ENCODE peak calls at places on chromosomes 6 and 20, in seven cellular contexts. Z is HepG2, G is SK-N-SH, M is GM12891, Q is H1, B is K562, P is GM12878. R is an unnamed sample.
A peak's percentile ranks its signal among the peaks of the same experiment; 100 is the strongest.

GRCh38 chr6:131823276-131823902 is 15.6 kb downstream of the ENPP1 start:
- DNase-seq in M (no peak), Q (no peak), P (no peak), G (no peak), Z (peak; percentile 79), B (no peak), R (no peak)

GRCh38 chr6:145823322-145823944 is 8.8 kb upstream of the FBXO30 start:
- DNase-seq in Z (no peak), P (no peak), B (no peak), Q (no peak), M (no peak), G (no peak), R (no peak)

GRCh38 chr6:167225903-167226508 is 65.1 kb upstream of the UNC93A start:
- DNase-seq in P (no peak), M (no peak), Z (no peak), Q (no peak), G (no peak), B (no peak), R (no peak)

GRCh38 chr20:38836991-38837390 is 31.5 kb downstream of the PPP1R16B start:
- DNase-seq in G (no peak), M (peak; percentile 44), Z (no peak), Q (no peak), P (no peak), B (no peak), R (no peak)

GRCh38 chr6:14734416-14735340 is 511.2 kb upstream of the JARID2 start:
- DNase-seq in B (peak; percentile 95), P (peak; percentile 88), G (no peak), Q (no peak), Z (no peak), M (no peak), R (no peak)

GRCh38 chr20:45372646-45373352 is 5.3 kb downstream of the TP53TG5 start:
- DNase-seq in P (no peak), Z (no peak), G (no peak), M (no peak), B (no peak), Q (no peak), R (no peak)

GRCh38 chr6:120871416-120872261 is 462.6 kb downstream of the TBC1D32 start:
- DNase-seq in Q (no peak), Z (no peak), G (peak; percentile 27), B (no peak), P (no peak), M (no peak), R (no peak)

GRCh38 chr6:7033202-7033601 is 74.6 kb upstream of the RREB1 start:
- DNase-seq in G (no peak), B (no peak), P (no peak), Q (no peak), Z (no peak), M (no peak), R (no peak)

GRCh38 chr20:58839991-58840747 is 10.5 kb downstream of the GNAS-AS1 start:
- DNase-seq in Z (no peak), M (no peak), Q (no peak), P (no peak), G (no peak), B (no peak), R (no peak)

GRCh38 chr6:27966044-27966443 is 9.0 kb downstream of the OR2B6 start:
- DNase-seq in G (no peak), M (no peak), Q (no peak), P (no peak), B (no peak), Z (no peak), R (no peak)
- TF ChIP-seq TAF1 in G (no peak), M (no peak), Q (no peak), P (no peak), B (no peak), Z (no peak), R (no peak)

GRCh38 chr20:63577317-63577894 is 3.4 kb upstream of the HELZ2 start:
- DNase-seq in Z (no peak), G (peak; percentile 87), P (no peak), Q (no peak), M (no peak), B (no peak), R (no peak)
- TF ChIP-seq TAF1 in Z (no peak), G (no peak), P (no peak), Q (no peak), M (no peak), B (no peak), R (no peak)

DNA sequence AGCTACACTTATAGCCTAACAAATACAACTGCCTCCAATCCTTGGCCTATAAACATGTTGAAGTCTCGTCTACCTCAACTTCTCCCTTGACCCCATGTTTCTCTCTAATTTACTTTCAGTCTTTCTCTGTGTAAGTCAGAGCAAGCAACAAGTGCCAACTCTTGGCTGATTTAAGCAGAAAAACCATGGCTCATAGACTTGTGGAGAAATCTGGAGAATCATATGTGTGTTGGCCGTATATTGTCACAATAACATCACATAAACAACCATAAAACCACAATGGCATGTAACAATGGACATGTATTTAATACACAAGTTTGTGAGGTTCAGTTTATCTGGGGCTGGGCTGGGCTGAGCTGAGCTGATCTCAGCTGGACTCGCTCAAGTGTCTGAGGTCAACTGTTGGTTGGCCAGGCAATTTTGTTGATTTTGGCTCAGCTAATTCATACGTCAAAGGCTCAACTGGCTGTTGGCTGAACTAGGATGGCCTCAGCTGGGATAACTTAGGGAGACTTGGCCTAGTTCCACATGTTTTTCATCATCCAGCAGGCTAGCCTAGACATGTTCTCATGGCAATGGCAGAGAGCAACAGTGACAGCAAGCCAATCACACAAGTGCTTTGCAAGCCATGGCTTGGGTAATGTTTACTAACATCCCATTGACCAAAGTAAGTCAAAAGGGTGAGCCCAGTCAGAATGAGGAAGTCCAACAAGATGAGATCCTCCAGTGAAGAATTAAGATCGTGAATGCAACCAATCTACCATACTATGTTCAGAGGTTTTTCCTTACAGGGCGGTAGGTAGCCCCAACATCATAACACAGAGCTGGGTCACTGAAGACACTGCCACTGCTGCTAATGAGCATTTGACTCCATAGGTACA is 12.9 kb upstream of the TBC1D22B start:
- DNase-seq in G (no peak), Z (peak; percentile 97), Q (no peak), M (no peak), B (peak; percentile 76), P (no peak), R (no peak)
- TF ChIP-seq TAF1 in G (no peak), Z (peak; percentile 50), Q (no peak), M (no peak), B (no peak), P (no peak), R (no peak)

GRCh38 chr20:10239954-10240353 is 21.3 kb downstream of the SNAP25 start:
- DNase-seq in B (peak; percentile 4), Q (no peak), M (no peak), G (no peak), Z (peak; percentile 58), P (no peak), R (no peak)
- TF ChIP-seq TAF1 in B (no peak), Q (no peak), M (no peak), G (no peak), Z (no peak), P (no peak), R (no peak)

GRCh38 chr6:169273511-169273910 is 19.9 kb upstream of the THBS2 start:
- DNase-seq in Q (no peak), M (no peak), G (no peak), P (no peak), Z (no peak), B (no peak), R (no peak)

GRCh38 chr6:169269180-169270076 is 15.8 kb upstream of the THBS2 start:
- DNase-seq in Z (no peak), M (no peak), G (no peak), B (no peak), P (no peak), Q (no peak), R (no peak)

GRCh38 chr6:169266746-169267629 is 13.3 kb upstream of the THBS2 start:
- DNase-seq in Q (no peak), G (no peak), P (no peak), B (no peak), M (no peak), Z (no peak), R (no peak)

GRCh38 chr6:169274761-169275160 is 21.1 kb upstream of the THBS2 start:
- DNase-seq in Z (no peak), G (no peak), Q (no peak), P (no peak), B (no peak), M (no peak), R (no peak)

GRCh38 chr6:169271158-169271936 is 17.7 kb upstream of the THBS2 start:
- DNase-seq in B (no peak), M (no peak), Z (no peak), Q (no peak), P (no peak), G (no peak), R (no peak)
- TF ChIP-seq TAF1 in B (no peak), M (no peak), Z (no peak), Q (no peak), P (no peak), G (no peak), R (no peak)

GRCh38 chr6:44621846-44622245 is 234.3 kb downstream of the CDC5L start:
- DNase-seq in P (no peak), B (no peak), M (no peak), G (no peak), Z (no peak), Q (no peak), R (no peak)
- TF ChIP-seq TAF1 in P (no peak), B (no peak), M (no peak), G (no peak), Z (no peak), Q (no peak), R (no peak)

DNA sequence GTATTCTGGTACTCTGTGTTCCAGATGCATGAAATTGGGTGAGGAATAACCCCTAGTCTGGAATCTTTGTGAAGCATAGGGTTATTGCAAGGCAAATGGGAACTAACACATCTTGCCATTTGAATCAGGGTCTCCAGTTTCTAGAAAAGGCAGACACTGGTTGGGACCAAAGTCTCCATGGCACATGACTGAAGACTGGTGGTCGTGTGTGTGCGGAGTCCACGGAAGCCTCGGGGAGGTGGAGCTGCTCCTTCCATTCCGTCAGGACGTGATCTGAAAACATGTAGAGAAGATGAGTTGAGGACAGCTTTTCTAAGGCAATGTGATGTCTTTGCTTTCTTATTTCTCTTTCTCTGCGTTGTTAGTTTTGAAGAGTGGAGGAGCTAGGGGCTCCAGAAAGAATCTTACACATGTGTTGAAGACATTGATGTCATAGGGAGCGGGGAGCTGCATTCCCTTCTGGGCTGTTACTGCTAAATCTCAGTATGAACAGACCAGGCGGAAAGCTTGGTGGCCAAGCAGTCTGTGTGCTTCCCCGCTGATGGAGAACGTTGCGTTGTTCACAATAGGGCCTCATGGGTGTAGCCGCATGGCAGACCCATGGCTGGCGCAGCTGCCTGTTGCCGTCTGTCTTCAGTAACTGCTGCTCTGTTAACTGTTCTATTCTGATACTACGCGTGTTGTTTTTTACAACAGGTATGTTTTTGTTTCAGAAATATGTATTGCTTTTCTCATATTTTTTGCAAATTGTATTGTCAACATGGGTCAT is 4.8 kb upstream of the SLC17A9 start:
- DNase-seq in Z (no peak), P (no peak), B (no peak), Q (no peak), M (no peak), G (no peak), R (no peak)
- TF ChIP-seq TAF1 in Z (no peak), P (no peak), B (no peak), Q (no peak), M (no peak), G (no peak), R (no peak)

GRCh38 chr6:41367700-41368099 is 32.3 kb downstream of the NCR2 start:
- DNase-seq in P (no peak), Z (peak; percentile 78), G (peak; percentile 85), Q (no peak), M (no peak), B (peak; percentile 69), R (no peak)
- TF ChIP-seq TAF1 in P (no peak), Z (no peak), G (no peak), Q (no peak), M (no peak), B (no peak), R (no peak)

R was measured in GM12892.